ENCODE peak calls at places on chromosomes 5 and 9, in nine cellular contexts. N, M, J, G, B, D, Y, O and W are unnamed samples.

GRCh38 chr9:134360897-134361296 is 34.6 kb downstream of the RXRA start:
- DNase-seq in N (no peak), M (no peak), J (no peak), G (no peak), B (peak), D (no peak), Y (no peak), O (no peak), W (no peak)

GRCh38 chr9:76576344-76576743 is 117.4 kb downstream of the GCNT1 start:
- DNase-seq in N (no peak), M (peak), J (peak), G (no peak), B (no peak), D (peak), Y (peak), O (peak), W (no peak)

GRCh38 chr9:33133186-33133585 is 34.0 kb downstream of the B4GALT1 start:
- DNase-seq in N (no peak), M (no peak), J (no peak), G (no peak), B (no peak), D (no peak), Y (no peak), O (no peak), W (no peak)

GRCh38 chr9:37936965-37937364 is 33.0 kb upstream of the SLC25A51 start:
- DNase-seq in N (no peak), M (peak), J (peak), G (no peak), B (no peak), D (no peak), Y (no peak), O (no peak), W (no peak)

GRCh38 chr9:116233160-116233530 is 79.6 kb downstream of the PAPPA start:
- DNase-seq in N (no peak), M (no peak), J (no peak), G (no peak), B (no peak), D (no peak), Y (no peak), O (no peak), W (no peak)

GRCh38 chr5:36079200-36079761 is 12.6 kb upstream of the UGT3A2 start:
- DNase-seq in N (no peak), M (peak), J (no peak), G (no peak), B (peak), D (peak), Y (peak), O (peak), W (no peak)

GRCh38 chr5:1291611-1292080 is 3.2 kb downstream of the TERT start:
- DNase-seq in N (no peak), M (no peak), J (no peak), G (no peak), B (no peak), D (no peak), Y (no peak), O (no peak), W (no peak)

GRCh38 chr9:128084746-128085145 is 16.7 kb downstream of the SLC25A25 start:
- DNase-seq in N (no peak), M (no peak), J (no peak), G (no peak), B (no peak), D (no peak), Y (no peak), O (no peak), W (no peak)